ENCODE peak calls at places on chromosomes 13 and 19, in eight cellular contexts. A is IMR-90, P is cardiac muscle cell, E is SK-N-SH, T is hepatocyte, W is breast epithelium, O is DND-41, I is heart left ventricle. K is an unnamed sample. For H3K4me1, the result is how much of the 10 kb centered on the place peaks cover.

GRCh38 chr19:22623841-22624221 is 10.3 kb upstream of the ZNF492 start:
- DNase-seq in O (no peak), W (no peak), A (no peak), E (no peak), P (no peak), I (no peak), T (no peak), K (no peak)

GRCh38 chr19:1066251-1066747 is 668 bp upstream of the ARHGAP45 start:
- DNase-seq in A (no peak), P (peak), T (peak), E (peak), W (no peak), I (no peak), O (no peak), K (no peak)

GRCh38 chr19:41441321-41441945 is 1.5 kb upstream of the ERICH4 start:
- DNase-seq in E (no peak), I (no peak), T (no peak), A (no peak), P (no peak), W (peak), O (no peak), K (no peak)

GRCh38 chr13:79385694-79386093 is 20.4 kb downstream of the RBM26 start:
- DNase-seq in I (no peak), A (no peak), P (no peak), E (no peak), W (no peak), O (no peak), T (no peak), K (no peak)

GRCh38 chr19:35061583-35062373 is 20.3 kb downstream of the HPN start:
- DNase-seq in W (no peak), T (no peak), I (no peak), O (no peak), P (no peak), E (no peak), A (peak), K (no peak)

GRCh38 chr19:35828694-35829301 is 16.2 kb upstream of the PRODH2 start:
- DNase-seq in P (peak), E (no peak), W (no peak), O (peak), A (peak), T (peak), I (peak), K (no peak)

GRCh38 chr13:46045424-46045823 is 7.1 kb downstream of the ZC3H13 start:
- DNase-seq in T (no peak), P (no peak), E (no peak), A (no peak), W (no peak), O (no peak), I (no peak), K (no peak)

GRCh38 chr13:71079638-71080037 is 787.4 kb downstream of the DACH1 start:
- DNase-seq in I (no peak), W (no peak), P (no peak), O (no peak), T (no peak), E (no peak), A (no peak), K (no peak)

GRCh38 chr13:97423300-97424045 is 10.5 kb upstream of the RAP2A start:
- DNase-seq in W (no peak), A (no peak), I (no peak), T (no peak), E (no peak), P (no peak), O (no peak), K (no peak)

GRCh38 chr19:11446652-11447301 is 11.3 kb downstream of the PRKCSH start:
- DNase-seq in I (peak), A (no peak), E (peak), P (peak), W (no peak), O (peak), T (peak), K (no peak)

GRCh38 chr13:101475536-101475935 is 23.1 kb downstream of the ITGBL1 start:
- DNase-seq in W (no peak), E (no peak), O (no peak), I (no peak), T (no peak), A (no peak), P (no peak), K (no peak)

GRCh38 chr13:58302349-58302748 is 670.8 kb downstream of the PCDH17 start:
- DNase-seq in W (no peak), T (no peak), I (no peak), E (no peak), P (no peak), O (no peak), A (no peak), K (no peak)

GRCh38 chr13:20353973-20354372 is 121.9 kb upstream of the GJB6 start:
- DNase-seq in P (no peak), W (no peak), I (no peak), T (no peak), A (peak), O (no peak), E (no peak), K (no peak)

GRCh38 chr13:47175172-47175806 is 278.4 kb upstream of the HTR2A start:
- DNase-seq in P (no peak), W (no peak), A (peak), O (no peak), E (no peak), I (no peak), T (no peak), K (no peak)

GRCh38 chr13:22506286-22506685 is 674.5 kb upstream of the SGCG start:
- DNase-seq in E (no peak), A (no peak), I (no peak), T (no peak), O (no peak), P (peak), W (no peak), K (no peak)

GRCh38 chr19:7224205-7224833 is 69.9 kb downstream of the INSR start:
- DNase-seq in W (no peak), I (no peak), T (no peak), A (peak), O (no peak), P (no peak), E (no peak), K (no peak)

GRCh38 chr13:74258951-74259350 is 124.7 kb upstream of the KLF12 start:
- DNase-seq in E (no peak), P (no peak), T (no peak), I (no peak), W (no peak), A (no peak), O (no peak), K (no peak)

GRCh38 chr13:87827479-87827878 is 156.3 kb downstream of the SLITRK5 start:
- DNase-seq in A (no peak), O (no peak), T (no peak), P (no peak), W (no peak), E (no peak), I (no peak), K (no peak)

GRCh38 chr13:110280231-110280813 is 26.6 kb downstream of the COL4A1 start:
- DNase-seq in I (no peak), O (no peak), E (no peak), P (no peak), A (no peak), W (no peak), T (no peak), K (peak)

GRCh38 chr13:47801555-47801954 is 199.5 kb downstream of the SUCLA2 start:
- DNase-seq in I (no peak), E (no peak), A (no peak), W (no peak), P (no peak), O (no peak), T (no peak), K (no peak)

GRCh38 chr13:24220086-24220703 is 59.7 kb downstream of the SPATA13 start:
- DNase-seq in T (peak), A (peak), I (peak), E (peak), W (no peak), O (peak), P (peak), K (no peak)

GRCh38 chr13:74280795-74281490 is 146.7 kb upstream of the KLF12 start:
- DNase-seq in A (peak), I (no peak), T (no peak), W (no peak), E (no peak), O (no peak), P (no peak), K (no peak)

GRCh38 chr13:33312150-33312908 is 26.8 kb upstream of the STARD13 start:
- DNase-seq in W (no peak), P (no peak), T (peak), I (no peak), O (no peak), A (peak), E (no peak), K (no peak)

GRCh38 chr13:48580185-48580803 is 47.4 kb upstream of the RCBTB2 start:
- DNase-seq in A (peak), I (peak), W (peak), T (peak), E (peak), P (peak), O (peak), K (no peak)

GRCh38 chr19:55676384-55676783 is 1.4 kb downstream of the EPN1 start:
- DNase-seq in O (no peak), A (peak), T (no peak), I (peak), W (no peak), P (no peak), E (no peak), K (no peak)

GRCh38 chr13:27421101-27421881 is 3.1 kb upstream of the GTF3A start:
- DNase-seq in E (no peak), I (no peak), A (no peak), T (no peak), O (no peak), P (no peak), W (no peak), K (no peak)

GRCh38 chr19:55147408-55148251 is 1.4 kb downstream of the TNNT1 start:
- DNase-seq in T (no peak), O (no peak), I (no peak), P (no peak), A (no peak), W (no peak), E (peak), K (no peak)

GRCh38 chr13:42047561-42048322 is 706 bp upstream of the DGKH start:
- DNase-seq in A (peak), T (peak), P (peak), O (peak), E (peak), I (peak), W (peak), K (peak)

GRCh38 chr19:53903055-53903680 is 5.9 kb upstream of the CACNG7 start:
- DNase-seq in A (peak), W (no peak), I (no peak), P (peak), O (peak), E (no peak), T (peak), K (no peak)

GRCh38 chr13:44050450-44051063 is 170.9 kb downstream of the LACC1 start:
- DNase-seq in O (no peak), E (peak), I (no peak), T (peak), P (peak), W (no peak), A (peak), K (no peak)

GRCh38 chr19:11594084-11594483 is 3.2 kb upstream of the ZNF627 start:
- DNase-seq in I (no peak), T (no peak), P (no peak), E (no peak), W (no peak), A (no peak), O (no peak), K (no peak)

GRCh38 chr13:66794340-66795031 is 435.6 kb downstream of the PCDH9 start:
- DNase-seq in W (no peak), T (no peak), O (no peak), A (no peak), P (no peak), E (no peak), I (no peak), K (no peak)

GRCh38 chr13:46639033-46639981 is 86.3 kb downstream of the LRCH1 start:
- DNase-seq in O (no peak), W (no peak), T (peak), E (no peak), A (no peak), I (no peak), P (peak), K (no peak)

DNA sequence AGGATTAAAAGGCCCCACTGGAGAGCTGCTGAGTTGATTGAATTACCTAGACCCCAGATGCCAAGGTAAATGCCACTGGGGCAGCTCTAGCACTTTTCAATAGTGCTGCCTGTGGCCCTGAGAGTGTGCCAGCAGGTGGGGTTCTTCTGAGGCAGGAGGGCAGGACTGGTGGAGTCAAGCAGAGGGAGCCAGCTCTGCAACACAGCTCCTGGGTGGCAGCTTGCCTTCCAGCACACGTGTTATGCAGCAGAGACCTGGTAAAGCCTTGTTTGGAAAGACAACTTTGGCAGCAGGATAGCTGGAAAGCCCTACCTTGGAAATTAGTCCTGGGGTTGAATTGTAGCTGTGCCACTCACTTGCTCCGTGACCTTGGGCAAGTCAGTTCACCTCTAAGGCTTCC is 306.6 kb downstream of the ATP8A2 start:
- DNase-seq in O (peak), P (no peak), T (no peak), I (no peak), E (no peak), A (no peak), W (no peak), K (no peak)
- TF ChIP-seq CTCF in O (peak), P (no peak), T (no peak), I (no peak), E (no peak), A (no peak), W (no peak), K (no peak)

DNA sequence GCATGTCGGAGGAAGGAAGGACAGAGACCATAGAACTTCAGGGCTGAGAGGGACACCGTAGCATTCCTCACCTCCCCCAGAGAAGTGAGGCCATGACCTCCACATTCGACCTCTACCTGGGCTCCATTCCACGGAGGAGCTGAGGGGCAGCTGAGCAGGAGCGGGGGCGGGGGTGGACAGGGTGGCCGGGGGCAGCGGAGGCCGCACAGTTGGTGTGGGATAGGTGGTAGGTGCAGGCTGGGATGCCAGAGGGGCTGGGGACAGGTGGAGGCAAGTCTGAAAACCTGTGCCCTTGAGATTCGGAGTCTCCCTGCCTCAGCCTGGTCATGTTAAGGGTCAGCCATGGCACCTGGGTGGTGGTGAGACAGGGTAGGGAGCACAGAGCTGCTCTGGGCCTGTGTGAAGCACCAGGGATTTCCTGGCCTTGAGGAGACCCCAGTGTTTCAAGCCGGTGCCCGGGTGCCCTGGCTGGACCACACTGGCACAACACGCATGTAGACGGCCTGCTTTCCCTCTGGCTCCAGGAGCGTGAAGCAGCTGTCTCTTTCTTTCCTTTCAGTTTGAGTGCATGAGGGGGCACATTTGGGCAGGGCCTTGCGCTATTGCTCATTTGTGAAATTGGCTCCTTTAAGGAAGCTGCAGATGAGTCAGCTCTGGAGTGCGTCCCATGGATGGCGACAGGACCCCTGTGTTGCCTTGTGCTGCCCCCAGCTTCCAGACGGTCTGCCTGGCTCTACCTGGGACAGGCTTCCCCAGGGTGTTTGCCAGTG is 51.8 kb downstream of the TSSK6 start:
- DNase-seq in W (no peak), P (no peak), A (peak), O (no peak), E (no peak), I (peak), T (no peak), K (peak)
- H3K4me1 ChIP-seq in W (under half), P (under half), A (half or more), O (under half), E (half or more), I (half or more), T (under half), K (half or more)

GRCh38 chr19:45408121-45408520 is 1.7 kb downstream of the POLR1G start:
- DNase-seq in O (no peak), A (no peak), P (no peak), W (no peak), E (no peak), T (peak), I (no peak), K (no peak)
- TF ChIP-seq CTCF in O (no peak), A (no peak), P (no peak), W (no peak), E (no peak), T (no peak), I (no peak), K (no peak)

GRCh38 chr19:38692458-38693379 is 45.3 kb downstream of the ACTN4 start:
- DNase-seq in O (no peak), P (no peak), E (peak), I (no peak), A (no peak), T (no peak), W (no peak), K (no peak)

GRCh38 chr19:38693380-38694223 is 46.2 kb downstream of the ACTN4 start:
- DNase-seq in E (no peak), W (no peak), T (no peak), I (peak), A (peak), O (peak), P (no peak), K (no peak)

GRCh38 chr19:38690146-38690545 is 42.7 kb downstream of the ACTN4 start:
- DNase-seq in T (no peak), E (no peak), A (no peak), I (no peak), O (no peak), W (no peak), P (no peak), K (no peak)

GRCh38 chr19:38691938-38692457 is 44.5 kb downstream of the ACTN4 start:
- DNase-seq in I (peak), W (no peak), A (peak), O (no peak), T (peak), P (no peak), E (peak), K (peak)

GRCh38 chr19:38690832-38691231 is 43.4 kb downstream of the ACTN4 start:
- DNase-seq in W (no peak), A (no peak), I (no peak), O (no peak), E (no peak), P (no peak), T (no peak), K (no peak)
- H3K4me1 ChIP-seq in W (under half), A (under half), I (half or more), O (under half), E (half or more), P (under half), T (half or more), K (under half)

DNA sequence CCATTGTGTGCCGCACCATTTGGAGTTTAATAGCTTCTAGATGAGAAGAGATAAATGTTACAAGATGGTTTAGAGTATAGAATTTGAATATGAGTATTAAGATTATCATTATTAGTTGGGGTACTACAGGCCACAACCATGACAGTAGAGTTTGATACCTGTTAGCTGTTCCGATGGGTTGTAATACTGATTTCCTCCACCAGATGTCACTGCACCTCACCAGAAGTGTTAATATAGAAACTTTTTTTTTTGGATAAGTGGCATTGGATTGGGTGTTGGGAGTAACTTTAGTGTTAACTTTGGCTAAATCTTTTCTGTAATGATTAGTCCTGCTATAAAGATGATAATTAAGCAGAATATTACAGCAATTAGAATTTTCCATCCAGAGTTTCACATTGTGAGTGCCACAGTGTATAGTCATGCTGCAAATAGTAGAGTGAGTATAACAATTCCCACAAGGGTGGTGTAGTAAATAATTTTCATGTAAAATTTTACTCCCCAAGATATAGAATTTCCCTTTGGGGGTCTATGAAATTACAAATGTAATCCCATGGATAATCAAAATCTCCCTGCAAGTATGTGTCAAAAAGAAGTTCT is 56.3 kb downstream of the PSG3 start:
- DNase-seq in E (peak), O (peak), W (no peak), A (peak), T (no peak), P (peak), I (no peak), K (no peak)
- TF ChIP-seq CTCF in E (peak), O (peak), W (no peak), A (peak), T (peak), P (peak), I (peak), K (peak)

GRCh38 chr19:15266683-15267082 is 34.4 kb upstream of the EPHX3 start:
- DNase-seq in A (no peak), O (no peak), E (no peak), I (no peak), W (no peak), P (no peak), T (no peak), K (no peak)
- H3K4me1 ChIP-seq in A (under half), O (under half), E (under half), I (half or more), W (under half), P (under half), T (under half), K (under half)

K was measured in ascending aorta.